ENCODE peak calls at places on chromosomes 16 and 17, in nine cellular contexts. One of them, this sample, is unnamed.

GRCh38 chr17:45190503-45191282 is 29.0 kb downstream of the HEXIM2 start:
- DNase-seq in psoas muscle: no peak
- DNase-seq in uterus: no peak
- DNase-seq in keratinocyte: no peak
- DNase-seq in brain microvascular endothelial cell: no peak
- DNase-seq in sigmoid colon: no peak
- DNase-seq in CD8-positive, alpha-beta T cell: no peak
- DNase-seq in IMR-90: no peak
- DNase-seq in tibial artery: no peak
- DNase-seq in this sample: no peak

GRCh38 chr17:82236142-82236971 is 7.5 kb downstream of the SLC16A3 start:
- DNase-seq in psoas muscle: peak
- DNase-seq in uterus: peak
- DNase-seq in keratinocyte: no peak
- DNase-seq in brain microvascular endothelial cell: no peak
- DNase-seq in sigmoid colon: peak
- DNase-seq in CD8-positive, alpha-beta T cell: peak
- DNase-seq in IMR-90: peak
- DNase-seq in tibial artery: peak
- DNase-seq in this sample: peak

GRCh38 chr16:14186007-14186953 is 115.2 kb downstream of the MRTFB start:
- DNase-seq in psoas muscle: peak
- DNase-seq in uterus: peak
- DNase-seq in keratinocyte: no peak
- DNase-seq in brain microvascular endothelial cell: peak
- DNase-seq in sigmoid colon: no peak
- DNase-seq in CD8-positive, alpha-beta T cell: no peak
- DNase-seq in IMR-90: peak
- DNase-seq in tibial artery: peak
- DNase-seq in this sample: no peak

GRCh38 chr17:81334987-81335386 is 39.9 kb upstream of the SLC38A10 start:
- DNase-seq in psoas muscle: peak
- DNase-seq in uterus: no peak
- DNase-seq in keratinocyte: no peak
- DNase-seq in brain microvascular endothelial cell: no peak
- DNase-seq in sigmoid colon: no peak
- DNase-seq in CD8-positive, alpha-beta T cell: no peak
- DNase-seq in IMR-90: no peak
- DNase-seq in tibial artery: no peak
- DNase-seq in this sample: no peak

GRCh38 chr16:64754279-64754678 is 367.6 kb downstream of the CDH11 start:
- DNase-seq in psoas muscle: no peak
- DNase-seq in uterus: no peak
- DNase-seq in keratinocyte: no peak
- DNase-seq in brain microvascular endothelial cell: peak
- DNase-seq in sigmoid colon: no peak
- DNase-seq in CD8-positive, alpha-beta T cell: no peak
- DNase-seq in IMR-90: peak
- DNase-seq in tibial artery: no peak
- DNase-seq in this sample: no peak

GRCh38 chr16:89981414-89981813 is 32.9 kb downstream of the DEF8 start:
- DNase-seq in psoas muscle: no peak
- DNase-seq in uterus: no peak
- DNase-seq in keratinocyte: no peak
- DNase-seq in brain microvascular endothelial cell: no peak
- DNase-seq in sigmoid colon: no peak
- DNase-seq in CD8-positive, alpha-beta T cell: no peak
- DNase-seq in IMR-90: no peak
- DNase-seq in tibial artery: no peak
- DNase-seq in this sample: no peak

GRCh38 chr17:33973491-33973890 is 281.6 kb upstream of the CCL2 start:
- DNase-seq in psoas muscle: no peak
- DNase-seq in uterus: no peak
- DNase-seq in keratinocyte: no peak
- DNase-seq in brain microvascular endothelial cell: no peak
- DNase-seq in sigmoid colon: no peak
- DNase-seq in CD8-positive, alpha-beta T cell: no peak
- DNase-seq in IMR-90: no peak
- DNase-seq in tibial artery: no peak
- DNase-seq in this sample: no peak

GRCh38 chr17:11251561-11252107 is 10.6 kb downstream of the SHISA6 start:
- DNase-seq in psoas muscle: no peak
- DNase-seq in uterus: no peak
- DNase-seq in keratinocyte: no peak
- DNase-seq in brain microvascular endothelial cell: no peak
- DNase-seq in sigmoid colon: no peak
- DNase-seq in CD8-positive, alpha-beta T cell: no peak
- DNase-seq in IMR-90: no peak
- DNase-seq in tibial artery: no peak
- DNase-seq in this sample: no peak

GRCh38 chr17:19900809-19901208 is 33.1 kb upstream of the ULK2 start:
- DNase-seq in psoas muscle: no peak
- DNase-seq in uterus: no peak
- DNase-seq in keratinocyte: no peak
- DNase-seq in brain microvascular endothelial cell: no peak
- DNase-seq in sigmoid colon: no peak
- DNase-seq in CD8-positive, alpha-beta T cell: no peak
- DNase-seq in IMR-90: no peak
- DNase-seq in tibial artery: no peak
- DNase-seq in this sample: no peak

GRCh38 chr16:48182979-48183537 is 27.3 kb upstream of the ABCC12 start:
- DNase-seq in psoas muscle: no peak
- DNase-seq in uterus: no peak
- DNase-seq in keratinocyte: no peak
- DNase-seq in brain microvascular endothelial cell: no peak
- DNase-seq in sigmoid colon: peak
- DNase-seq in CD8-positive, alpha-beta T cell: no peak
- DNase-seq in IMR-90: no peak
- DNase-seq in tibial artery: no peak
- DNase-seq in this sample: no peak

GRCh38 chr17:75240394-75241142 is 20.8 kb downstream of the GGA3 start:
- DNase-seq in psoas muscle: peak
- DNase-seq in uterus: no peak
- DNase-seq in keratinocyte: no peak
- DNase-seq in brain microvascular endothelial cell: peak
- DNase-seq in sigmoid colon: no peak
- DNase-seq in CD8-positive, alpha-beta T cell: no peak
- DNase-seq in IMR-90: peak
- DNase-seq in tibial artery: no peak
- DNase-seq in this sample: no peak

GRCh38 chr16:89924298-89924924 is 1.3 kb downstream of the TUBB3 start:
- DNase-seq in psoas muscle: no peak
- DNase-seq in uterus: no peak
- DNase-seq in keratinocyte: no peak
- DNase-seq in brain microvascular endothelial cell: no peak
- DNase-seq in sigmoid colon: no peak
- DNase-seq in CD8-positive, alpha-beta T cell: no peak
- DNase-seq in IMR-90: peak
- DNase-seq in tibial artery: no peak
- DNase-seq in this sample: no peak

GRCh38 chr17:43706235-43706634 is 44.5 kb upstream of the MEOX1 start:
- DNase-seq in psoas muscle: no peak
- DNase-seq in uterus: no peak
- DNase-seq in keratinocyte: no peak
- DNase-seq in brain microvascular endothelial cell: no peak
- DNase-seq in sigmoid colon: no peak
- DNase-seq in CD8-positive, alpha-beta T cell: no peak
- DNase-seq in IMR-90: no peak
- DNase-seq in tibial artery: no peak
- DNase-seq in this sample: no peak

DNA sequence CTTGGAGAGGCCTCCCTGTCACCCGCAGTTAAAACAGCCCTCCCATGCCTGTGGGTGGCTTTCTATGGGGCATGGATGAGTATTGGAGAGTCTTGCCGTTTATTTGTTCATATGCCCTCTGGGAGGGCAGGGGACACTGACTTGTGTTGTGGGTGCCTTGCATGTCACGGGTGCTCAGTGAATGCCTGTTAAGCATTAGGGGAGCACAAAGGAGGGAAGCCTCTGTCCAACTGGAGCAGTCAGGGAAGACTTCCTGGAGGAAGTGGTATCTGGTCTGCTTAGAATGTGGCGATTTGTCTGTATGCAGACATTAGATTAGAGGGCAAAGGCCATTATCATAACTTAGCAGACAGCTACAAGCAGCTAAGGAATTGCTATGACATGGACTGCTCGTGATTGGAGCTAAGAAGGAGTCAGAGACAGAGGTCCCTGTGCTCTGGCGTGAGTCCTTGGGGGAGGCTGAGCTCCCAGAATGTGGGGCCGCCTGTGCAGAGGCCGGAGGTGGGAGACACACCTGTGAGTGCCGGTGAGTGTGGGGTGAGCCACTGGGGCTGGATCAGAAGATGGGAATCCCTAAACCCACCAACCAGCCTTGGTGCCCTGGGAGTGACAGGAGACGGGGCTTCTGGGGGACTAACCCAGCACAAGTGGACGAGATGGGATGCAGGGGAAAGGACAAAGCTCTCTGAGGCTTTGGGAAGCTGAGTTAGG is 286.1 kb downstream of the SEC14L1 start:
- DNase-seq in psoas muscle: no peak
- DNase-seq in uterus: no peak
- DNase-seq in keratinocyte: no peak
- DNase-seq in brain microvascular endothelial cell: no peak
- DNase-seq in sigmoid colon: no peak
- DNase-seq in CD8-positive, alpha-beta T cell: no peak
- DNase-seq in IMR-90: no peak
- DNase-seq in tibial artery: no peak
- DNase-seq in this sample: no peak
- H3K27ac ChIP-seq in psoas muscle: peak
- H3K27ac ChIP-seq in uterus: peak
- H3K27ac ChIP-seq in keratinocyte: peak
- H3K27ac ChIP-seq in brain microvascular endothelial cell: peak
- H3K27ac ChIP-seq in sigmoid colon: peak
- H3K27ac ChIP-seq in CD8-positive, alpha-beta T cell: no peak
- H3K27ac ChIP-seq in IMR-90: peak
- H3K27ac ChIP-seq in tibial artery: peak
- H3K27ac ChIP-seq in this sample: peak

DNA sequence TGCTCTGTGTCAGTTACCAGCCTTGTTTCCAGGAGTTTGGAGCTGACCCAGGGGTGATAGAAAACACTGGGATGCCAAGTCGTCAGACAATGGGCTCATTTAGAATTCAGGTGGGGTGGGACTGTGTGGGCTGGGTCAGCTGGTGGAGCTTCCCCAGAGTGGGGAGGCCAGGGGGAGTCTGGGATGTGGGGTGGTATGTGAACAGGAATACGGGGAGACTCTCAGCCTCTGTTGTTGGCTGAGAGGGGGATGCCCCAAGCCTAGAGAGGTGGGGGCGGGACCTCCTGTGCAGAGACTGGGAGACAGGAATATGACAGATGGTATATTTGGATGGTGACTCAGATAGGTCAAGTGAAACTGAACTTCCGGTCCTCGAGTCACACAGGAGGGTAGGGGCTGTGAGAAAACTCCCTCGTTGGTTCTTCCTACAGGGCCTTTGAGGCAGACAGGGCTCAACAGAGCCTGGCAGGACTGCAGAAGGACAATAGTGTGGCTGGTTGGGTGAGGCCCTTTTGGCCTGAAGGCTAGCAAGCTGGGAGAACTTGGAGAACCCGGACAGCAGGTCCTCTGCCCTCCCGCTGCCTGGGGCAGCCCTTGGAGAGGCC is 23.7 kb downstream of the CDH1 start:
- DNase-seq in psoas muscle: no peak
- DNase-seq in uterus: no peak
- DNase-seq in keratinocyte: peak
- DNase-seq in brain microvascular endothelial cell: peak
- DNase-seq in sigmoid colon: no peak
- DNase-seq in CD8-positive, alpha-beta T cell: no peak
- DNase-seq in IMR-90: peak
- DNase-seq in tibial artery: no peak
- DNase-seq in this sample: no peak
- H3K4me3 ChIP-seq in psoas muscle: no peak
- H3K4me3 ChIP-seq in uterus: no peak
- H3K4me3 ChIP-seq in keratinocyte: peak
- H3K4me3 ChIP-seq in brain microvascular endothelial cell: no peak
- H3K4me3 ChIP-seq in sigmoid colon: no peak
- H3K4me3 ChIP-seq in CD8-positive, alpha-beta T cell: no peak
- H3K4me3 ChIP-seq in IMR-90: no peak
- H3K4me3 ChIP-seq in tibial artery: no peak
- H3K4me3 ChIP-seq in this sample: no peak

GRCh38 chr17:78186689-78187595 is at the start of the genes AFMID and TK1:
- DNase-seq in psoas muscle: peak
- DNase-seq in uterus: peak
- DNase-seq in keratinocyte: peak
- DNase-seq in brain microvascular endothelial cell: peak
- DNase-seq in sigmoid colon: peak
- DNase-seq in CD8-positive, alpha-beta T cell: peak
- DNase-seq in IMR-90: peak
- DNase-seq in tibial artery: peak
- DNase-seq in this sample: peak
- TF ChIP-seq CTCF in psoas muscle: peak
- TF ChIP-seq CTCF in uterus: peak
- TF ChIP-seq CTCF in keratinocyte: peak
- TF ChIP-seq CTCF in brain microvascular endothelial cell: peak
- TF ChIP-seq CTCF in sigmoid colon: peak
- TF ChIP-seq CTCF in CD8-positive, alpha-beta T cell: no peak
- TF ChIP-seq CTCF in IMR-90: peak
- TF ChIP-seq CTCF in tibial artery: peak
- TF ChIP-seq CTCF in this sample: peak

GRCh38 chr16:642189-643049 is 791 bp downstream of the MCRIP2 start:
- DNase-seq in psoas muscle: peak
- DNase-seq in uterus: no peak
- DNase-seq in keratinocyte: no peak
- DNase-seq in brain microvascular endothelial cell: no peak
- DNase-seq in sigmoid colon: peak
- DNase-seq in CD8-positive, alpha-beta T cell: no peak
- DNase-seq in IMR-90: no peak
- DNase-seq in tibial artery: no peak
- DNase-seq in this sample: peak

GRCh38 chr16:646679-647172 is 2.4 kb upstream of the WDR90 start:
- DNase-seq in psoas muscle: no peak
- DNase-seq in uterus: no peak
- DNase-seq in keratinocyte: no peak
- DNase-seq in brain microvascular endothelial cell: no peak
- DNase-seq in sigmoid colon: no peak
- DNase-seq in CD8-positive, alpha-beta T cell: no peak
- DNase-seq in IMR-90: no peak
- DNase-seq in tibial artery: no peak
- DNase-seq in this sample: no peak

GRCh38 chr16:643050-643368 is 1.4 kb downstream of the MCRIP2 start:
- DNase-seq in psoas muscle: no peak
- DNase-seq in uterus: no peak
- DNase-seq in keratinocyte: no peak
- DNase-seq in brain microvascular endothelial cell: no peak
- DNase-seq in sigmoid colon: no peak
- DNase-seq in CD8-positive, alpha-beta T cell: no peak
- DNase-seq in IMR-90: no peak
- DNase-seq in tibial artery: no peak
- DNase-seq in this sample: no peak

GRCh38 chr16:645852-646678 is 3.1 kb upstream of the WDR90 start:
- DNase-seq in psoas muscle: peak
- DNase-seq in uterus: no peak
- DNase-seq in keratinocyte: no peak
- DNase-seq in brain microvascular endothelial cell: no peak
- DNase-seq in sigmoid colon: no peak
- DNase-seq in CD8-positive, alpha-beta T cell: no peak
- DNase-seq in IMR-90: no peak
- DNase-seq in tibial artery: no peak
- DNase-seq in this sample: peak

DNA sequence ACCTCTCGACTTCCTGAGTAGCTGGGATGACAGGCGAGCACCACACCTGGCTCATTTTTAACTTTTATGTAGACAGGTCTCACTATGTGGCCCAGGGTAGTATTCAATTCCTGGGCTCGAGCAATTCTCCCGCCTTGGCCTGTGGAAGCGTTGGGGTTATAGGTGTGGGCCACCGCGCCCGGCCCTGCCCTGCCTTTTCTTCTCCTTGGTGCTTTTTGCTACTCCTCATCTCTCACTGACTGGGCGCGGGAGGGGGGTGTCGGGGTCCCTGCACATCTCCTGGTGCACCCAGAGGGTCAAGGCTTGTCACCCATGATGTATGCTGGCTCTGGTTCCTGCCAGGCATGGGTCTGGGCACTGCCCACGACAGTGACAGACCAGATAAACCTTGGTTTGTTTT is 2.9 kb downstream of the MCRIP2 start:
- DNase-seq in psoas muscle: no peak
- DNase-seq in uterus: no peak
- DNase-seq in keratinocyte: no peak
- DNase-seq in brain microvascular endothelial cell: no peak
- DNase-seq in sigmoid colon: no peak
- DNase-seq in CD8-positive, alpha-beta T cell: no peak
- DNase-seq in IMR-90: no peak
- DNase-seq in tibial artery: no peak
- DNase-seq in this sample: no peak
- H3K27ac ChIP-seq in psoas muscle: peak
- H3K27ac ChIP-seq in uterus: no peak
- H3K27ac ChIP-seq in keratinocyte: no peak
- H3K27ac ChIP-seq in brain microvascular endothelial cell: no peak
- H3K27ac ChIP-seq in sigmoid colon: no peak
- H3K27ac ChIP-seq in CD8-positive, alpha-beta T cell: no peak
- H3K27ac ChIP-seq in IMR-90: no peak
- H3K27ac ChIP-seq in tibial artery: no peak
- H3K27ac ChIP-seq in this sample: no peak

This sample was measured in upper lobe of right lung.